ENCODE peak calls at places on chromosomes 4 and X, in six cellular contexts. W is ovary, J is sciatic nerve, Y is HFF-Myc, O is NCI-H2029, L is iPS-NIHi11. V is an unnamed sample.

GRCh38 chr4:151117371-151117962 is 18.0 kb downstream of the RPS3A start:
- DNase-seq in O (peak; percentile 22), Y (peak; percentile 45), W (peak; percentile 49), L (peak; percentile 73), J (peak; percentile 79), V (peak; percentile 70)

GRCh38 chrX:149759824-149760223 is 14.0 kb upstream of the HSFX1 start:
- DNase-seq in Y (no peak), J (no peak), W (no peak), O (no peak), L (no peak), V (no peak)

GRCh38 chr4:186823989-186824388 is 100.3 kb upstream of the FAT1 start:
- DNase-seq in W (no peak), Y (no peak), L (no peak), O (no peak), J (no peak), V (no peak)

GRCh38 chrX:10629905-10630304 is 9.5 kb upstream of the MID1 start:
- DNase-seq in Y (no peak), L (no peak), W (no peak), O (no peak), J (no peak), V (no peak)

GRCh38 chr4:925771-926500 is 6.2 kb downstream of the GAK start:
- DNase-seq in L (no peak), J (no peak), Y (no peak), O (no peak), W (no peak), V (no peak)

GRCh38 chr4:135382280-135382679 is 1180.7 kb upstream of the PABPC4L start:
- DNase-seq in O (no peak), J (no peak), L (no peak), W (no peak), Y (no peak), V (no peak)

GRCh38 chr4:185068837-185069236 is 50.5 kb downstream of the HELT start:
- DNase-seq in L (peak; percentile 40), W (no peak), Y (no peak), O (no peak), J (no peak), V (no peak)

GRCh38 chr4:76898385-76898692 is 395 bp upstream of the SOWAHB start:
- DNase-seq in Y (no peak), L (no peak), W (no peak), O (no peak), J (no peak), V (no peak)

GRCh38 chr4:97238956-97239698 is 904.1 kb downstream of the STPG2 start:
- DNase-seq in O (no peak), L (no peak), W (no peak), J (no peak), Y (no peak), V (no peak)

GRCh38 chrX:13868481-13869040 is 51.7 kb upstream of the GPM6B start:
- DNase-seq in J (no peak), O (no peak), W (no peak), Y (no peak), L (no peak), V (no peak)

GRCh38 chr4:175891863-175892262 is 79.8 kb upstream of the GPM6A start:
- DNase-seq in W (no peak), Y (no peak), O (no peak), J (no peak), L (peak; percentile 17), V (peak; percentile 1)

GRCh38 chr4:38089961-38090360 is 129.8 kb downstream of the PTTG2 start:
- DNase-seq in J (no peak), L (no peak), O (no peak), W (no peak), Y (no peak), V (no peak)